ENCODE peak calls at places on chromosomes 13 and 19, in six cellular contexts. One of them, this sample, is unnamed.

GRCh38 chr13:97802213-97802612 is 151.3 kb upstream of the IPO5 start:
- DNase-seq in coronary artery: no peak
- DNase-seq in lower leg skin: no peak
- DNase-seq in H9: no peak
- DNase-seq in fibroblast of pulmonary artery: no peak
- DNase-seq in prostate gland: no peak
- DNase-seq in this sample: no peak

GRCh38 chr13:98909016-98909415 is 68.8 kb downstream of the DOCK9 start:
- DNase-seq in H9: no peak
- DNase-seq in prostate gland: no peak
- DNase-seq in fibroblast of pulmonary artery: peak
- DNase-seq in lower leg skin: no peak
- DNase-seq in coronary artery: no peak
- DNase-seq in this sample: no peak

GRCh38 chr13:85582890-85583289 is 216.3 kb downstream of the SLITRK6 start:
- DNase-seq in fibroblast of pulmonary artery: no peak
- DNase-seq in coronary artery: no peak
- DNase-seq in prostate gland: no peak
- DNase-seq in H9: no peak
- DNase-seq in lower leg skin: no peak
- DNase-seq in this sample: no peak

GRCh38 chr19:49132974-49133609 is 13.7 kb downstream of the PPFIA3 start:
- DNase-seq in fibroblast of pulmonary artery: no peak
- DNase-seq in H9: peak
- DNase-seq in prostate gland: no peak
- DNase-seq in coronary artery: no peak
- DNase-seq in lower leg skin: no peak
- DNase-seq in this sample: no peak

GRCh38 chr19:20503536-20503935 is 62.0 kb downstream of the ZNF737 start:
- DNase-seq in lower leg skin: no peak
- DNase-seq in H9: no peak
- DNase-seq in coronary artery: no peak
- DNase-seq in fibroblast of pulmonary artery: peak
- DNase-seq in prostate gland: peak
- DNase-seq in this sample: no peak

GRCh38 chr13:94251801-94252200 is 227.7 kb downstream of the DCT start:
- DNase-seq in lower leg skin: no peak
- DNase-seq in prostate gland: no peak
- DNase-seq in H9: no peak
- DNase-seq in fibroblast of pulmonary artery: peak
- DNase-seq in coronary artery: no peak
- DNase-seq in this sample: no peak

GRCh38 chr13:99155821-99156220 is 44.8 kb upstream of the UBAC2 start:
- DNase-seq in prostate gland: no peak
- DNase-seq in coronary artery: no peak
- DNase-seq in lower leg skin: no peak
- DNase-seq in fibroblast of pulmonary artery: no peak
- DNase-seq in H9: no peak
- DNase-seq in this sample: no peak

GRCh38 chr19:6802336-6803035 is 30.0 kb downstream of the VAV1 start:
- DNase-seq in prostate gland: no peak
- DNase-seq in lower leg skin: no peak
- DNase-seq in H9: peak
- DNase-seq in coronary artery: no peak
- DNase-seq in fibroblast of pulmonary artery: no peak
- DNase-seq in this sample: peak

GRCh38 chr13:36858285-36858684 is 39.3 kb downstream of the RFXAP start:
- DNase-seq in H9: no peak
- DNase-seq in coronary artery: no peak
- DNase-seq in lower leg skin: no peak
- DNase-seq in prostate gland: peak
- DNase-seq in fibroblast of pulmonary artery: peak
- DNase-seq in this sample: peak

GRCh38 chr13:23771966-23772365 is 117.2 kb downstream of the MIPEP start:
- DNase-seq in coronary artery: no peak
- DNase-seq in H9: no peak
- DNase-seq in lower leg skin: no peak
- DNase-seq in fibroblast of pulmonary artery: no peak
- DNase-seq in prostate gland: no peak
- DNase-seq in this sample: no peak

GRCh38 chr13:46405457-46405856 is 18.4 kb upstream of the RUBCNL start:
- DNase-seq in H9: no peak
- DNase-seq in coronary artery: no peak
- DNase-seq in fibroblast of pulmonary artery: no peak
- DNase-seq in prostate gland: no peak
- DNase-seq in lower leg skin: no peak
- DNase-seq in this sample: peak

GRCh38 chr13:71021810-71022422 is 845.1 kb downstream of the DACH1 start:
- DNase-seq in prostate gland: no peak
- DNase-seq in lower leg skin: no peak
- DNase-seq in coronary artery: no peak
- DNase-seq in fibroblast of pulmonary artery: no peak
- DNase-seq in H9: no peak
- DNase-seq in this sample: no peak

GRCh38 chr19:49514151-49514550 is 1.7 kb downstream of the FCGRT start:
- DNase-seq in coronary artery: no peak
- DNase-seq in fibroblast of pulmonary artery: no peak
- DNase-seq in prostate gland: no peak
- DNase-seq in lower leg skin: no peak
- DNase-seq in H9: no peak
- DNase-seq in this sample: no peak

GRCh38 chr19:12784871-12785430 is 6.3 kb upstream of the JUNB start:
- DNase-seq in coronary artery: no peak
- DNase-seq in lower leg skin: no peak
- DNase-seq in fibroblast of pulmonary artery: no peak
- DNase-seq in prostate gland: peak
- DNase-seq in H9: no peak
- DNase-seq in this sample: no peak

GRCh38 chr13:68574053-68574452 is 1343.9 kb upstream of the PCDH9 start:
- DNase-seq in coronary artery: no peak
- DNase-seq in fibroblast of pulmonary artery: no peak
- DNase-seq in prostate gland: no peak
- DNase-seq in lower leg skin: no peak
- DNase-seq in H9: no peak
- DNase-seq in this sample: no peak

GRCh38 chr19:43779147-43779819 is 1.5 kb downstream of the KCNN4 start:
- DNase-seq in lower leg skin: no peak
- DNase-seq in H9: no peak
- DNase-seq in prostate gland: peak
- DNase-seq in coronary artery: no peak
- DNase-seq in fibroblast of pulmonary artery: no peak
- DNase-seq in this sample: peak

GRCh38 chr13:32153056-32153455 is 121.5 kb downstream of the FRY start:
- DNase-seq in H9: no peak
- DNase-seq in fibroblast of pulmonary artery: peak
- DNase-seq in lower leg skin: no peak
- DNase-seq in prostate gland: no peak
- DNase-seq in coronary artery: no peak
- DNase-seq in this sample: no peak

GRCh38 chr13:33639158-33639557 is 178.8 kb upstream of the RFC3 start:
- DNase-seq in lower leg skin: no peak
- DNase-seq in fibroblast of pulmonary artery: peak
- DNase-seq in H9: no peak
- DNase-seq in coronary artery: no peak
- DNase-seq in prostate gland: no peak
- DNase-seq in this sample: no peak

GRCh38 chr19:30719189-30719990 is 347.2 kb downstream of the ZNF536 start:
- DNase-seq in fibroblast of pulmonary artery: peak
- DNase-seq in lower leg skin: peak
- DNase-seq in H9: peak
- DNase-seq in coronary artery: no peak
- DNase-seq in prostate gland: peak
- DNase-seq in this sample: peak

GRCh38 chr19:18121166-18121565 is 23.6 kb downstream of the MAST3 start:
- DNase-seq in prostate gland: no peak
- DNase-seq in fibroblast of pulmonary artery: no peak
- DNase-seq in H9: no peak
- DNase-seq in coronary artery: no peak
- DNase-seq in lower leg skin: no peak
- DNase-seq in this sample: no peak

GRCh38 chr13:85223883-85224656 is 575.1 kb downstream of the SLITRK6 start:
- DNase-seq in coronary artery: no peak
- DNase-seq in lower leg skin: no peak
- DNase-seq in fibroblast of pulmonary artery: peak
- DNase-seq in prostate gland: no peak
- DNase-seq in H9: no peak
- DNase-seq in this sample: no peak

GRCh38 chr13:42396901-42397670 is 125.1 kb downstream of the AKAP11 start:
- DNase-seq in lower leg skin: no peak
- DNase-seq in prostate gland: no peak
- DNase-seq in H9: no peak
- DNase-seq in coronary artery: no peak
- DNase-seq in fibroblast of pulmonary artery: no peak
- DNase-seq in this sample: no peak

GRCh38 chr19:2212861-2213711 is 23.0 kb downstream of the PLEKHJ1 start:
- DNase-seq in prostate gland: no peak
- DNase-seq in coronary artery: no peak
- DNase-seq in fibroblast of pulmonary artery: no peak
- DNase-seq in lower leg skin: no peak
- DNase-seq in H9: no peak
- DNase-seq in this sample: no peak

GRCh38 chr13:80814541-80814940 is 473.6 kb upstream of the SPRY2 start:
- DNase-seq in coronary artery: no peak
- DNase-seq in prostate gland: no peak
- DNase-seq in H9: no peak
- DNase-seq in fibroblast of pulmonary artery: peak
- DNase-seq in lower leg skin: no peak
- DNase-seq in this sample: no peak

GRCh38 chr19:43847246-43847645 is 20.1 kb downstream of the ZNF283 start:
- DNase-seq in prostate gland: no peak
- DNase-seq in H9: no peak
- DNase-seq in fibroblast of pulmonary artery: no peak
- DNase-seq in lower leg skin: no peak
- DNase-seq in coronary artery: no peak
- DNase-seq in this sample: no peak

GRCh38 chr19:35216026-35216832 is 12.3 kb downstream of the FAM187B start:
- DNase-seq in fibroblast of pulmonary artery: no peak
- DNase-seq in lower leg skin: peak
- DNase-seq in coronary artery: no peak
- DNase-seq in prostate gland: no peak
- DNase-seq in H9: no peak
- DNase-seq in this sample: no peak

GRCh38 chr19:4870025-4870700 is 2.7 kb upstream of the PLIN3 start:
- DNase-seq in prostate gland: no peak
- DNase-seq in lower leg skin: no peak
- DNase-seq in coronary artery: no peak
- DNase-seq in fibroblast of pulmonary artery: peak
- DNase-seq in H9: peak
- DNase-seq in this sample: no peak

GRCh38 chr19:42375415-42376176 is 14.5 kb downstream of the CNFN start:
- DNase-seq in H9: no peak
- DNase-seq in coronary artery: no peak
- DNase-seq in lower leg skin: no peak
- DNase-seq in fibroblast of pulmonary artery: no peak
- DNase-seq in prostate gland: no peak
- DNase-seq in this sample: no peak

GRCh38 chr19:7928334-7928706 is 2.4 kb upstream of the CTXN1 start:
- DNase-seq in fibroblast of pulmonary artery: no peak
- DNase-seq in coronary artery: no peak
- DNase-seq in prostate gland: no peak
- DNase-seq in H9: no peak
- DNase-seq in lower leg skin: no peak
- DNase-seq in this sample: no peak

GRCh38 chr13:46662690-46663089 is 109.7 kb downstream of the LRCH1 start:
- DNase-seq in fibroblast of pulmonary artery: no peak
- DNase-seq in lower leg skin: no peak
- DNase-seq in prostate gland: no peak
- DNase-seq in coronary artery: no peak
- DNase-seq in H9: no peak
- DNase-seq in this sample: no peak

GRCh38 chr13:109667754-109668360 is 118.5 kb downstream of the IRS2 start:
- DNase-seq in prostate gland: no peak
- DNase-seq in coronary artery: no peak
- DNase-seq in H9: no peak
- DNase-seq in fibroblast of pulmonary artery: no peak
- DNase-seq in lower leg skin: no peak
- DNase-seq in this sample: no peak

GRCh38 chr13:110347535-110348308 is 40.6 kb downstream of the COL4A2 start:
- DNase-seq in lower leg skin: peak
- DNase-seq in coronary artery: peak
- DNase-seq in fibroblast of pulmonary artery: peak
- DNase-seq in prostate gland: peak
- DNase-seq in H9: no peak
- DNase-seq in this sample: no peak

GRCh38 chr13:107373551-107373950 is 805.6 kb upstream of the ARGLU1 start:
- DNase-seq in coronary artery: no peak
- DNase-seq in lower leg skin: no peak
- DNase-seq in H9: peak
- DNase-seq in fibroblast of pulmonary artery: peak
- DNase-seq in prostate gland: no peak
- DNase-seq in this sample: no peak
- TF ChIP-seq CTCF in coronary artery: peak
- TF ChIP-seq CTCF in lower leg skin: no peak
- TF ChIP-seq CTCF in H9: peak
- TF ChIP-seq CTCF in fibroblast of pulmonary artery: peak
- TF ChIP-seq CTCF in prostate gland: no peak
- TF ChIP-seq CTCF in this sample: peak

GRCh38 chr19:10655457-10656312 is 1.5 kb downstream of the ILF3 start:
- DNase-seq in coronary artery: no peak
- DNase-seq in H9: no peak
- DNase-seq in lower leg skin: no peak
- DNase-seq in prostate gland: peak
- DNase-seq in fibroblast of pulmonary artery: peak
- DNase-seq in this sample: no peak
- TF ChIP-seq CTCF in coronary artery: no peak
- TF ChIP-seq CTCF in H9: no peak
- TF ChIP-seq CTCF in lower leg skin: no peak
- TF ChIP-seq CTCF in prostate gland: no peak
- TF ChIP-seq CTCF in fibroblast of pulmonary artery: no peak
- TF ChIP-seq CTCF in this sample: no peak

GRCh38 chr13:66663206-66663605 is 566.9 kb downstream of the PCDH9 start:
- DNase-seq in H9: no peak
- DNase-seq in prostate gland: no peak
- DNase-seq in fibroblast of pulmonary artery: no peak
- DNase-seq in lower leg skin: no peak
- DNase-seq in coronary artery: no peak
- DNase-seq in this sample: no peak
- TF ChIP-seq CTCF in H9: no peak
- TF ChIP-seq CTCF in prostate gland: no peak
- TF ChIP-seq CTCF in fibroblast of pulmonary artery: no peak
- TF ChIP-seq CTCF in lower leg skin: no peak
- TF ChIP-seq CTCF in coronary artery: no peak
- TF ChIP-seq CTCF in this sample: no peak

GRCh38 chr13:113035209-113035800 is 66.3 kb downstream of the MCF2L start:
- DNase-seq in lower leg skin: no peak
- DNase-seq in coronary artery: no peak
- DNase-seq in H9: no peak
- DNase-seq in prostate gland: no peak
- DNase-seq in fibroblast of pulmonary artery: no peak
- DNase-seq in this sample: no peak
- TF ChIP-seq CTCF in lower leg skin: no peak
- TF ChIP-seq CTCF in coronary artery: no peak
- TF ChIP-seq CTCF in H9: peak
- TF ChIP-seq CTCF in prostate gland: no peak
- TF ChIP-seq CTCF in fibroblast of pulmonary artery: no peak
- TF ChIP-seq CTCF in this sample: no peak